ENCODE peak calls at places on chromosomes 7 and 10, in seven cellular contexts. One of them, this sample, is unnamed. For H3K27me3, H3K36me3 and H3K9me3, the result is how much of the 10 kb centered on the place peaks cover.

GRCh38 chr10:129244298-129244697 is 222.7 kb upstream of the MGMT start:
- DNase-seq in GM23248: no peak
- DNase-seq in GM12878: no peak
- DNase-seq in upper lobe of right lung: no peak
- DNase-seq in Panc1: no peak
- DNase-seq in thoracic aorta: no peak
- DNase-seq in cardiac muscle cell: no peak
- DNase-seq in this sample: no peak

GRCh38 chr10:97154162-97154561 is 31.6 kb downstream of the SLIT1 start:
- DNase-seq in GM23248: no peak
- DNase-seq in GM12878: no peak
- DNase-seq in upper lobe of right lung: no peak
- DNase-seq in Panc1: no peak
- DNase-seq in thoracic aorta: no peak
- DNase-seq in cardiac muscle cell: no peak
- DNase-seq in this sample: no peak

GRCh38 chr7:1961776-1962276 is 270.9 kb downstream of the MAD1L1 start:
- DNase-seq in GM23248: peak
- DNase-seq in GM12878: peak
- DNase-seq in upper lobe of right lung: no peak
- DNase-seq in Panc1: no peak
- DNase-seq in thoracic aorta: no peak
- DNase-seq in cardiac muscle cell: peak
- DNase-seq in this sample: peak

GRCh38 chr7:100069991-100070390 is 11.5 kb downstream of the ZNF3 start:
- DNase-seq in GM23248: no peak
- DNase-seq in GM12878: no peak
- DNase-seq in upper lobe of right lung: no peak
- DNase-seq in Panc1: no peak
- DNase-seq in thoracic aorta: no peak
- DNase-seq in cardiac muscle cell: no peak
- DNase-seq in this sample: no peak

GRCh38 chr7:30351274-30351673 is 66.9 kb downstream of the ZNRF2 start:
- DNase-seq in GM23248: no peak
- DNase-seq in GM12878: no peak
- DNase-seq in upper lobe of right lung: no peak
- DNase-seq in Panc1: no peak
- DNase-seq in thoracic aorta: no peak
- DNase-seq in cardiac muscle cell: peak
- DNase-seq in this sample: no peak

GRCh38 chr10:24866615-24867583 is 85.5 kb downstream of the PRTFDC1 start:
- DNase-seq in GM23248: peak
- DNase-seq in GM12878: no peak
- DNase-seq in upper lobe of right lung: peak
- DNase-seq in Panc1: no peak
- DNase-seq in thoracic aorta: no peak
- DNase-seq in cardiac muscle cell: peak
- DNase-seq in this sample: peak

GRCh38 chr10:91050371-91051034 is 129.6 kb upstream of the ANKRD1 start:
- DNase-seq in GM23248: no peak
- DNase-seq in GM12878: no peak
- DNase-seq in upper lobe of right lung: no peak
- DNase-seq in Panc1: no peak
- DNase-seq in thoracic aorta: no peak
- DNase-seq in cardiac muscle cell: no peak
- DNase-seq in this sample: no peak

GRCh38 chr7:88169717-88170320 is 50.0 kb downstream of the SRI start:
- DNase-seq in GM23248: peak
- DNase-seq in GM12878: no peak
- DNase-seq in upper lobe of right lung: no peak
- DNase-seq in Panc1: peak
- DNase-seq in thoracic aorta: no peak
- DNase-seq in cardiac muscle cell: peak
- DNase-seq in this sample: no peak

GRCh38 chr7:91264083-91264923 is at the start of gene FZD1:
- DNase-seq in GM23248: peak
- DNase-seq in GM12878: peak
- DNase-seq in upper lobe of right lung: peak
- DNase-seq in Panc1: peak
- DNase-seq in thoracic aorta: peak
- DNase-seq in cardiac muscle cell: peak
- DNase-seq in this sample: peak

GRCh38 chr10:71309919-71310318 is 9.1 kb upstream of the SLC29A3 start:
- DNase-seq in GM23248: no peak
- DNase-seq in GM12878: no peak
- DNase-seq in upper lobe of right lung: no peak
- DNase-seq in Panc1: no peak
- DNase-seq in thoracic aorta: no peak
- DNase-seq in cardiac muscle cell: no peak
- DNase-seq in this sample: no peak

GRCh38 chr10:117651121-117651520 is 108.6 kb downstream of the EMX2 start:
- DNase-seq in GM23248: no peak
- DNase-seq in GM12878: no peak
- DNase-seq in upper lobe of right lung: no peak
- DNase-seq in Panc1: no peak
- DNase-seq in thoracic aorta: no peak
- DNase-seq in cardiac muscle cell: no peak
- DNase-seq in this sample: no peak

GRCh38 chr7:48296976-48297375 is 125.7 kb downstream of the ABCA13 start:
- DNase-seq in GM23248: no peak
- DNase-seq in GM12878: no peak
- DNase-seq in upper lobe of right lung: no peak
- DNase-seq in Panc1: no peak
- DNase-seq in thoracic aorta: no peak
- DNase-seq in cardiac muscle cell: no peak
- DNase-seq in this sample: no peak

GRCh38 chr10:20017961-20018360 is 201.7 kb downstream of the PLXDC2 start:
- DNase-seq in GM23248: peak
- DNase-seq in GM12878: no peak
- DNase-seq in upper lobe of right lung: no peak
- DNase-seq in Panc1: no peak
- DNase-seq in thoracic aorta: no peak
- DNase-seq in cardiac muscle cell: peak
- DNase-seq in this sample: no peak

GRCh38 chr10:26215534-26215922 is 1.0 kb upstream of the GAD2 start:
- DNase-seq in GM23248: no peak
- DNase-seq in GM12878: no peak
- DNase-seq in upper lobe of right lung: no peak
- DNase-seq in Panc1: no peak
- DNase-seq in thoracic aorta: no peak
- DNase-seq in cardiac muscle cell: no peak
- DNase-seq in this sample: no peak

GRCh38 chr7:69847921-69848612 is 249.8 kb downstream of the AUTS2 start:
- DNase-seq in GM23248: no peak
- DNase-seq in GM12878: no peak
- DNase-seq in upper lobe of right lung: no peak
- DNase-seq in Panc1: no peak
- DNase-seq in thoracic aorta: no peak
- DNase-seq in cardiac muscle cell: no peak
- DNase-seq in this sample: no peak

GRCh38 chr10:34758447-34758996 is 56.6 kb downstream of the PARD3 start:
- DNase-seq in GM23248: peak
- DNase-seq in GM12878: peak
- DNase-seq in upper lobe of right lung: no peak
- DNase-seq in Panc1: peak
- DNase-seq in thoracic aorta: no peak
- DNase-seq in cardiac muscle cell: peak
- DNase-seq in this sample: peak

GRCh38 chr10:113017375-113017774 is 67.3 kb downstream of the TCF7L2 start:
- DNase-seq in GM23248: no peak
- DNase-seq in GM12878: no peak
- DNase-seq in upper lobe of right lung: no peak
- DNase-seq in Panc1: no peak
- DNase-seq in thoracic aorta: no peak
- DNase-seq in cardiac muscle cell: no peak
- DNase-seq in this sample: no peak

GRCh38 chr10:5581670-5582566 is 57.2 kb downstream of the CALML3 start:
- DNase-seq in GM23248: no peak
- DNase-seq in GM12878: peak
- DNase-seq in upper lobe of right lung: peak
- DNase-seq in Panc1: no peak
- DNase-seq in thoracic aorta: no peak
- DNase-seq in cardiac muscle cell: no peak
- DNase-seq in this sample: no peak

GRCh38 chr7:98816206-98816605 is 53.6 kb downstream of the TMEM130 start:
- DNase-seq in GM23248: no peak
- DNase-seq in GM12878: no peak
- DNase-seq in upper lobe of right lung: no peak
- DNase-seq in Panc1: no peak
- DNase-seq in thoracic aorta: peak
- DNase-seq in cardiac muscle cell: no peak
- DNase-seq in this sample: no peak

GRCh38 chr7:29265208-29265923 is 70.8 kb downstream of the CHN2 start:
- DNase-seq in GM23248: peak
- DNase-seq in GM12878: no peak
- DNase-seq in upper lobe of right lung: no peak
- DNase-seq in Panc1: no peak
- DNase-seq in thoracic aorta: no peak
- DNase-seq in cardiac muscle cell: peak
- DNase-seq in this sample: peak

GRCh38 chr10:132231656-132232552 is 45.2 kb downstream of the DPYSL4 start:
- DNase-seq in GM23248: no peak
- DNase-seq in GM12878: no peak
- DNase-seq in upper lobe of right lung: no peak
- DNase-seq in Panc1: no peak
- DNase-seq in thoracic aorta: no peak
- DNase-seq in cardiac muscle cell: no peak
- DNase-seq in this sample: no peak

GRCh38 chr7:19108985-19109946 is 8.2 kb downstream of the TWIST1 start:
- DNase-seq in GM23248: peak
- DNase-seq in GM12878: no peak
- DNase-seq in upper lobe of right lung: no peak
- DNase-seq in Panc1: no peak
- DNase-seq in thoracic aorta: no peak
- DNase-seq in cardiac muscle cell: no peak
- DNase-seq in this sample: no peak

GRCh38 chr7:19112290-19113000 is 5.0 kb downstream of the TWIST1 start:
- DNase-seq in GM23248: peak
- DNase-seq in GM12878: no peak
- DNase-seq in upper lobe of right lung: no peak
- DNase-seq in Panc1: no peak
- DNase-seq in thoracic aorta: no peak
- DNase-seq in cardiac muscle cell: peak
- DNase-seq in this sample: peak

GRCh38 chr7:19110778-19111175 is 6.7 kb downstream of the TWIST1 start:
- DNase-seq in GM23248: peak
- DNase-seq in GM12878: no peak
- DNase-seq in upper lobe of right lung: no peak
- DNase-seq in Panc1: no peak
- DNase-seq in thoracic aorta: no peak
- DNase-seq in cardiac muscle cell: no peak
- DNase-seq in this sample: no peak

GRCh38 chr7:19111474-19112143 is 5.8 kb downstream of the TWIST1 start:
- DNase-seq in GM23248: peak
- DNase-seq in GM12878: no peak
- DNase-seq in upper lobe of right lung: no peak
- DNase-seq in Panc1: no peak
- DNase-seq in thoracic aorta: no peak
- DNase-seq in cardiac muscle cell: no peak
- DNase-seq in this sample: no peak

GRCh38 chr7:19110026-19110777 is 7.2 kb downstream of the TWIST1 start:
- DNase-seq in GM23248: peak
- DNase-seq in GM12878: no peak
- DNase-seq in upper lobe of right lung: no peak
- DNase-seq in Panc1: no peak
- DNase-seq in thoracic aorta: no peak
- DNase-seq in cardiac muscle cell: no peak
- DNase-seq in this sample: no peak
- H3K27me3 ChIP-seq in GM23248: under half
- H3K27me3 ChIP-seq in GM12878: under half
- H3K27me3 ChIP-seq in upper lobe of right lung: half or more
- H3K27me3 ChIP-seq in Panc1: under half
- H3K27me3 ChIP-seq in thoracic aorta: under half
- H3K27me3 ChIP-seq in cardiac muscle cell: half or more
- H3K27me3 ChIP-seq in this sample: under half

DNA sequence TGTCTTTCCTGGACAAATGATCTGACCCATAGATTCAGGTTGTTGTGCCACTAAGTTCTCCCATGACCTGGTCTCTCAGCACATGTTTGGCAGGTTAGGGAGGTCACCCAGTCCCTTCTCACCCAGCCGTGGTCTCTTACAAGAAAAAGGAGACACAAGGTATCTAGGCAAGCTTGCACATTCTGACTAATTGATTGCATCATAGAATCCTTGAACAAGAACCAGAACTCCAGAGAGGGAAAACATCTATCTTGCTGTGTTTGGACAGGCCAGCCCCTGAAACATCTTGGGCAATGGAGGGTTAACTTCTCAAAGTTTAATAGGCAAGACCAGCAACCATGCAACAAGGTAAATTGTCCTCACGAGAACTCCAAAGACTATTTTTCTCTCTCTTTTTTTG is 8.5 kb upstream of the HK1 start:
- DNase-seq in GM23248: peak
- DNase-seq in GM12878: no peak
- DNase-seq in upper lobe of right lung: no peak
- DNase-seq in Panc1: no peak
- DNase-seq in thoracic aorta: no peak
- DNase-seq in cardiac muscle cell: peak
- DNase-seq in this sample: no peak
- H3K36me3 ChIP-seq in GM23248: under half
- H3K36me3 ChIP-seq in GM12878: under half
- H3K36me3 ChIP-seq in upper lobe of right lung: under half
- H3K36me3 ChIP-seq in Panc1: under half
- H3K36me3 ChIP-seq in thoracic aorta: under half
- H3K36me3 ChIP-seq in cardiac muscle cell: under half
- H3K36me3 ChIP-seq in this sample: under half

GRCh38 chr7:158192956-158193355 is 394.7 kb downstream of the PTPRN2 start:
- DNase-seq in GM23248: no peak
- DNase-seq in GM12878: no peak
- DNase-seq in upper lobe of right lung: no peak
- DNase-seq in Panc1: no peak
- DNase-seq in thoracic aorta: no peak
- DNase-seq in cardiac muscle cell: no peak
- DNase-seq in this sample: no peak

GRCh38 chr7:158191671-158192070 is 396.0 kb downstream of the PTPRN2 start:
- DNase-seq in GM23248: no peak
- DNase-seq in GM12878: no peak
- DNase-seq in upper lobe of right lung: no peak
- DNase-seq in Panc1: no peak
- DNase-seq in thoracic aorta: no peak
- DNase-seq in cardiac muscle cell: no peak
- DNase-seq in this sample: no peak

GRCh38 chr7:158190756-158191155 is 396.9 kb downstream of the PTPRN2 start:
- DNase-seq in GM23248: no peak
- DNase-seq in GM12878: no peak
- DNase-seq in upper lobe of right lung: no peak
- DNase-seq in Panc1: no peak
- DNase-seq in thoracic aorta: no peak
- DNase-seq in cardiac muscle cell: no peak
- DNase-seq in this sample: no peak

GRCh38 chr7:158193446-158193845 is 394.2 kb downstream of the PTPRN2 start:
- DNase-seq in GM23248: no peak
- DNase-seq in GM12878: no peak
- DNase-seq in upper lobe of right lung: no peak
- DNase-seq in Panc1: no peak
- DNase-seq in thoracic aorta: no peak
- DNase-seq in cardiac muscle cell: no peak
- DNase-seq in this sample: no peak

GRCh38 chr7:158192184-158192835 is 395.3 kb downstream of the PTPRN2 start:
- DNase-seq in GM23248: no peak
- DNase-seq in GM12878: no peak
- DNase-seq in upper lobe of right lung: no peak
- DNase-seq in Panc1: no peak
- DNase-seq in thoracic aorta: no peak
- DNase-seq in cardiac muscle cell: no peak
- DNase-seq in this sample: no peak
- H3K9me3 ChIP-seq in GM23248: under half
- H3K9me3 ChIP-seq in GM12878: under half
- H3K9me3 ChIP-seq in upper lobe of right lung: under half
- H3K9me3 ChIP-seq in Panc1: under half
- H3K9me3 ChIP-seq in thoracic aorta: under half
- H3K9me3 ChIP-seq in cardiac muscle cell: under half
- H3K9me3 ChIP-seq in this sample: under half

GRCh38 chr7:101159696-101160674 is 5.4 kb downstream of the VGF start:
- DNase-seq in GM23248: peak
- DNase-seq in GM12878: no peak
- DNase-seq in upper lobe of right lung: no peak
- DNase-seq in Panc1: no peak
- DNase-seq in thoracic aorta: no peak
- DNase-seq in cardiac muscle cell: no peak
- DNase-seq in this sample: peak
- H3K27me3 ChIP-seq in GM23248: under half
- H3K27me3 ChIP-seq in GM12878: under half
- H3K27me3 ChIP-seq in upper lobe of right lung: under half
- H3K27me3 ChIP-seq in Panc1: under half
- H3K27me3 ChIP-seq in thoracic aorta: under half
- H3K27me3 ChIP-seq in cardiac muscle cell: half or more
- H3K27me3 ChIP-seq in this sample: under half